ENCODE peak calls at places on chromosomes 6 and 20, in nine cellular contexts. One of them, this sample, is unnamed.

GRCh38 chr20:53981752-53982437 is 88.5 kb downstream of the BCAS1 start:
- DNase-seq in stimulated activated naive B cell treated with anti-CD40 and anti-IgM and Interleukin-4, amounts not matched to agents 10 μg/mL and 1 μg/mL and 100 μg/mL, for 72 hours: no peak
- DNase-seq in neural crest cell: no peak
- DNase-seq in GM12892: no peak
- DNase-seq in SW 1271: no peak
- DNase-seq in posterior cingulate gyrus: no peak
- DNase-seq in psoas muscle: no peak
- DNase-seq in BJ: no peak
- DNase-seq in B cell: no peak
- DNase-seq in this sample: no peak

GRCh38 chr6:158560787-158561246 is 926 bp downstream of the TMEM181 start:
- DNase-seq in stimulated activated naive B cell treated with anti-CD40 and anti-IgM and Interleukin-4, amounts not matched to agents 10 μg/mL and 1 μg/mL and 100 μg/mL, for 72 hours: no peak
- DNase-seq in neural crest cell: no peak
- DNase-seq in GM12892: no peak
- DNase-seq in SW 1271: no peak
- DNase-seq in posterior cingulate gyrus: no peak
- DNase-seq in psoas muscle: no peak
- DNase-seq in BJ: no peak
- DNase-seq in B cell: no peak
- DNase-seq in this sample: no peak

GRCh38 chr6:157881375-157881774 is 58.3 kb downstream of the SNX9 start:
- DNase-seq in stimulated activated naive B cell treated with anti-CD40 and anti-IgM and Interleukin-4, amounts not matched to agents 10 μg/mL and 1 μg/mL and 100 μg/mL, for 72 hours: no peak
- DNase-seq in neural crest cell: no peak
- DNase-seq in GM12892: no peak
- DNase-seq in SW 1271: no peak
- DNase-seq in posterior cingulate gyrus: no peak
- DNase-seq in psoas muscle: no peak
- DNase-seq in BJ: no peak
- DNase-seq in B cell: no peak
- DNase-seq in this sample: no peak

GRCh38 chr20:4465855-4466545 is 255.7 kb upstream of the PRND start:
- DNase-seq in stimulated activated naive B cell treated with anti-CD40 and anti-IgM and Interleukin-4, amounts not matched to agents 10 μg/mL and 1 μg/mL and 100 μg/mL, for 72 hours: no peak
- DNase-seq in neural crest cell: no peak
- DNase-seq in GM12892: no peak
- DNase-seq in SW 1271: no peak
- DNase-seq in posterior cingulate gyrus: no peak
- DNase-seq in psoas muscle: no peak
- DNase-seq in BJ: no peak
- DNase-seq in B cell: no peak
- DNase-seq in this sample: no peak

GRCh38 chr20:20423117-20423516 is 55.2 kb downstream of the INSM1 start:
- DNase-seq in stimulated activated naive B cell treated with anti-CD40 and anti-IgM and Interleukin-4, amounts not matched to agents 10 μg/mL and 1 μg/mL and 100 μg/mL, for 72 hours: no peak
- DNase-seq in neural crest cell: no peak
- DNase-seq in GM12892: no peak
- DNase-seq in SW 1271: no peak
- DNase-seq in posterior cingulate gyrus: no peak
- DNase-seq in psoas muscle: no peak
- DNase-seq in BJ: no peak
- DNase-seq in B cell: no peak
- DNase-seq in this sample: no peak

GRCh38 chr6:56223995-56224394 is 23.4 kb downstream of the COL21A1 start:
- DNase-seq in stimulated activated naive B cell treated with anti-CD40 and anti-IgM and Interleukin-4, amounts not matched to agents 10 μg/mL and 1 μg/mL and 100 μg/mL, for 72 hours: no peak
- DNase-seq in neural crest cell: no peak
- DNase-seq in GM12892: no peak
- DNase-seq in SW 1271: no peak
- DNase-seq in posterior cingulate gyrus: no peak
- DNase-seq in psoas muscle: no peak
- DNase-seq in BJ: peak; percentile 78
- DNase-seq in B cell: no peak
- DNase-seq in this sample: no peak

GRCh38 chr6:11251553-11252358 is 19.3 kb upstream of the NEDD9 start:
- DNase-seq in stimulated activated naive B cell treated with anti-CD40 and anti-IgM and Interleukin-4, amounts not matched to agents 10 μg/mL and 1 μg/mL and 100 μg/mL, for 72 hours: no peak
- DNase-seq in neural crest cell: no peak
- DNase-seq in GM12892: no peak
- DNase-seq in SW 1271: no peak
- DNase-seq in posterior cingulate gyrus: peak; percentile 34
- DNase-seq in psoas muscle: peak; percentile 33
- DNase-seq in BJ: no peak
- DNase-seq in B cell: no peak
- DNase-seq in this sample: peak; percentile 64

GRCh38 chr6:52416629-52417151 is 3.5 kb upstream of the EFHC1 start:
- DNase-seq in stimulated activated naive B cell treated with anti-CD40 and anti-IgM and Interleukin-4, amounts not matched to agents 10 μg/mL and 1 μg/mL and 100 μg/mL, for 72 hours: peak; percentile 36
- DNase-seq in neural crest cell: peak; percentile 49
- DNase-seq in GM12892: no peak
- DNase-seq in SW 1271: peak; percentile 64
- DNase-seq in posterior cingulate gyrus: no peak
- DNase-seq in psoas muscle: no peak
- DNase-seq in BJ: no peak
- DNase-seq in B cell: peak; percentile 47
- DNase-seq in this sample: no peak

GRCh38 chr6:150739711-150740349 is 125.7 kb upstream of the MTHFD1L start:
- DNase-seq in stimulated activated naive B cell treated with anti-CD40 and anti-IgM and Interleukin-4, amounts not matched to agents 10 μg/mL and 1 μg/mL and 100 μg/mL, for 72 hours: no peak
- DNase-seq in neural crest cell: no peak
- DNase-seq in GM12892: no peak
- DNase-seq in SW 1271: no peak
- DNase-seq in posterior cingulate gyrus: no peak
- DNase-seq in psoas muscle: no peak
- DNase-seq in BJ: no peak
- DNase-seq in B cell: no peak
- DNase-seq in this sample: no peak

GRCh38 chr6:152993431-152993830 is 9.1 kb downstream of the MTRF1L start:
- DNase-seq in stimulated activated naive B cell treated with anti-CD40 and anti-IgM and Interleukin-4, amounts not matched to agents 10 μg/mL and 1 μg/mL and 100 μg/mL, for 72 hours: no peak
- DNase-seq in neural crest cell: no peak
- DNase-seq in GM12892: no peak
- DNase-seq in SW 1271: peak; percentile 52
- DNase-seq in posterior cingulate gyrus: no peak
- DNase-seq in psoas muscle: no peak
- DNase-seq in BJ: no peak
- DNase-seq in B cell: no peak
- DNase-seq in this sample: no peak

GRCh38 chr6:3296537-3297453 is 38.0 kb downstream of the PSMG4 start:
- DNase-seq in stimulated activated naive B cell treated with anti-CD40 and anti-IgM and Interleukin-4, amounts not matched to agents 10 μg/mL and 1 μg/mL and 100 μg/mL, for 72 hours: no peak
- DNase-seq in neural crest cell: no peak
- DNase-seq in GM12892: no peak
- DNase-seq in SW 1271: no peak
- DNase-seq in posterior cingulate gyrus: no peak
- DNase-seq in psoas muscle: no peak
- DNase-seq in BJ: no peak
- DNase-seq in B cell: no peak
- DNase-seq in this sample: peak; percentile 92

GRCh38 chr6:3838992-3839867 is 9.9 kb upstream of the FAM50B start:
- DNase-seq in stimulated activated naive B cell treated with anti-CD40 and anti-IgM and Interleukin-4, amounts not matched to agents 10 μg/mL and 1 μg/mL and 100 μg/mL, for 72 hours: no peak
- DNase-seq in neural crest cell: no peak
- DNase-seq in GM12892: no peak
- DNase-seq in SW 1271: no peak
- DNase-seq in posterior cingulate gyrus: no peak
- DNase-seq in psoas muscle: peak; percentile 44
- DNase-seq in BJ: no peak
- DNase-seq in B cell: no peak
- DNase-seq in this sample: no peak

GRCh38 chr20:57390604-57391438 is at the start of gene RBM38:
- DNase-seq in stimulated activated naive B cell treated with anti-CD40 and anti-IgM and Interleukin-4, amounts not matched to agents 10 μg/mL and 1 μg/mL and 100 μg/mL, for 72 hours: peak; percentile 69
- DNase-seq in neural crest cell: peak; percentile 63
- DNase-seq in GM12892: peak; percentile 85
- DNase-seq in SW 1271: peak; percentile 52
- DNase-seq in posterior cingulate gyrus: peak; percentile 46
- DNase-seq in psoas muscle: peak; percentile 77
- DNase-seq in BJ: no peak
- DNase-seq in B cell: peak; percentile 95
- DNase-seq in this sample: no peak

GRCh38 chr6:104603108-104603745 is 256.5 kb downstream of the HACE1 start:
- DNase-seq in stimulated activated naive B cell treated with anti-CD40 and anti-IgM and Interleukin-4, amounts not matched to agents 10 μg/mL and 1 μg/mL and 100 μg/mL, for 72 hours: no peak
- DNase-seq in neural crest cell: no peak
- DNase-seq in GM12892: no peak
- DNase-seq in SW 1271: no peak
- DNase-seq in posterior cingulate gyrus: no peak
- DNase-seq in psoas muscle: no peak
- DNase-seq in BJ: no peak
- DNase-seq in B cell: no peak
- DNase-seq in this sample: no peak

GRCh38 chr20:44204156-44204831 is 6.3 kb downstream of the OSER1 start:
- DNase-seq in stimulated activated naive B cell treated with anti-CD40 and anti-IgM and Interleukin-4, amounts not matched to agents 10 μg/mL and 1 μg/mL and 100 μg/mL, for 72 hours: no peak
- DNase-seq in neural crest cell: no peak
- DNase-seq in GM12892: no peak
- DNase-seq in SW 1271: peak; percentile 95
- DNase-seq in posterior cingulate gyrus: no peak
- DNase-seq in psoas muscle: no peak
- DNase-seq in BJ: peak; percentile 85
- DNase-seq in B cell: no peak
- DNase-seq in this sample: no peak

GRCh38 chr20:44532981-44533331 is 11.1 kb upstream of the SERINC3 start:
- DNase-seq in stimulated activated naive B cell treated with anti-CD40 and anti-IgM and Interleukin-4, amounts not matched to agents 10 μg/mL and 1 μg/mL and 100 μg/mL, for 72 hours: no peak
- DNase-seq in neural crest cell: no peak
- DNase-seq in GM12892: no peak
- DNase-seq in SW 1271: peak; percentile 19
- DNase-seq in posterior cingulate gyrus: no peak
- DNase-seq in psoas muscle: no peak
- DNase-seq in BJ: no peak
- DNase-seq in B cell: no peak
- DNase-seq in this sample: no peak

GRCh38 chr6:37673436-37673835 is 24.2 kb downstream of the MDGA1 start:
- DNase-seq in stimulated activated naive B cell treated with anti-CD40 and anti-IgM and Interleukin-4, amounts not matched to agents 10 μg/mL and 1 μg/mL and 100 μg/mL, for 72 hours: no peak
- DNase-seq in neural crest cell: no peak
- DNase-seq in GM12892: no peak
- DNase-seq in SW 1271: no peak
- DNase-seq in posterior cingulate gyrus: no peak
- DNase-seq in psoas muscle: no peak
- DNase-seq in BJ: no peak
- DNase-seq in B cell: no peak
- DNase-seq in this sample: no peak

GRCh38 chr20:59485576-59486250 is 118.6 kb upstream of the PHACTR3 start:
- DNase-seq in stimulated activated naive B cell treated with anti-CD40 and anti-IgM and Interleukin-4, amounts not matched to agents 10 μg/mL and 1 μg/mL and 100 μg/mL, for 72 hours: no peak
- DNase-seq in neural crest cell: no peak
- DNase-seq in GM12892: no peak
- DNase-seq in SW 1271: no peak
- DNase-seq in posterior cingulate gyrus: no peak
- DNase-seq in psoas muscle: no peak
- DNase-seq in BJ: no peak
- DNase-seq in B cell: no peak
- DNase-seq in this sample: no peak

GRCh38 chr20:49843770-49844169 is 31.1 kb downstream of the SLC9A8 start:
- DNase-seq in stimulated activated naive B cell treated with anti-CD40 and anti-IgM and Interleukin-4, amounts not matched to agents 10 μg/mL and 1 μg/mL and 100 μg/mL, for 72 hours: no peak
- DNase-seq in neural crest cell: no peak
- DNase-seq in GM12892: no peak
- DNase-seq in SW 1271: no peak
- DNase-seq in posterior cingulate gyrus: no peak
- DNase-seq in psoas muscle: no peak
- DNase-seq in BJ: no peak
- DNase-seq in B cell: no peak
- DNase-seq in this sample: no peak

GRCh38 chr6:70163795-70164194 is 139.1 kb downstream of the COL9A1 start:
- DNase-seq in stimulated activated naive B cell treated with anti-CD40 and anti-IgM and Interleukin-4, amounts not matched to agents 10 μg/mL and 1 μg/mL and 100 μg/mL, for 72 hours: no peak
- DNase-seq in neural crest cell: no peak
- DNase-seq in GM12892: no peak
- DNase-seq in SW 1271: no peak
- DNase-seq in posterior cingulate gyrus: no peak
- DNase-seq in psoas muscle: no peak
- DNase-seq in BJ: no peak
- DNase-seq in B cell: no peak
- DNase-seq in this sample: no peak

GRCh38 chr6:2980465-2980855 is 9.1 kb upstream of the SERPINB6 start:
- DNase-seq in stimulated activated naive B cell treated with anti-CD40 and anti-IgM and Interleukin-4, amounts not matched to agents 10 μg/mL and 1 μg/mL and 100 μg/mL, for 72 hours: no peak
- DNase-seq in neural crest cell: no peak
- DNase-seq in GM12892: no peak
- DNase-seq in SW 1271: no peak
- DNase-seq in posterior cingulate gyrus: no peak
- DNase-seq in psoas muscle: no peak
- DNase-seq in BJ: no peak
- DNase-seq in B cell: no peak
- DNase-seq in this sample: no peak

GRCh38 chr6:107730106-107730505 is 94.0 kb downstream of the SCML4 start:
- DNase-seq in stimulated activated naive B cell treated with anti-CD40 and anti-IgM and Interleukin-4, amounts not matched to agents 10 μg/mL and 1 μg/mL and 100 μg/mL, for 72 hours: no peak
- DNase-seq in neural crest cell: no peak
- DNase-seq in GM12892: no peak
- DNase-seq in SW 1271: no peak
- DNase-seq in posterior cingulate gyrus: no peak
- DNase-seq in psoas muscle: no peak
- DNase-seq in BJ: no peak
- DNase-seq in B cell: no peak
- DNase-seq in this sample: no peak

GRCh38 chr20:7926767-7927166 is 13.5 kb downstream of the HAO1 start:
- DNase-seq in stimulated activated naive B cell treated with anti-CD40 and anti-IgM and Interleukin-4, amounts not matched to agents 10 μg/mL and 1 μg/mL and 100 μg/mL, for 72 hours: no peak
- DNase-seq in neural crest cell: no peak
- DNase-seq in GM12892: no peak
- DNase-seq in SW 1271: peak; percentile 27
- DNase-seq in posterior cingulate gyrus: no peak
- DNase-seq in psoas muscle: no peak
- DNase-seq in BJ: no peak
- DNase-seq in B cell: no peak
- DNase-seq in this sample: peak; percentile 16

GRCh38 chr6:35441205-35441604 is 10.9 kb upstream of the FANCE start:
- DNase-seq in stimulated activated naive B cell treated with anti-CD40 and anti-IgM and Interleukin-4, amounts not matched to agents 10 μg/mL and 1 μg/mL and 100 μg/mL, for 72 hours: no peak
- DNase-seq in neural crest cell: no peak
- DNase-seq in GM12892: no peak
- DNase-seq in SW 1271: no peak
- DNase-seq in posterior cingulate gyrus: no peak
- DNase-seq in psoas muscle: no peak
- DNase-seq in BJ: no peak
- DNase-seq in B cell: no peak
- DNase-seq in this sample: no peak

GRCh38 chr6:139990865-139991264 is 616.4 kb upstream of the CITED2 start:
- DNase-seq in stimulated activated naive B cell treated with anti-CD40 and anti-IgM and Interleukin-4, amounts not matched to agents 10 μg/mL and 1 μg/mL and 100 μg/mL, for 72 hours: no peak
- DNase-seq in neural crest cell: no peak
- DNase-seq in GM12892: no peak
- DNase-seq in SW 1271: no peak
- DNase-seq in posterior cingulate gyrus: no peak
- DNase-seq in psoas muscle: no peak
- DNase-seq in BJ: no peak
- DNase-seq in B cell: no peak
- DNase-seq in this sample: no peak

GRCh38 chr6:170250451-170250850 is 40.4 kb downstream of the DLL1 start:
- DNase-seq in stimulated activated naive B cell treated with anti-CD40 and anti-IgM and Interleukin-4, amounts not matched to agents 10 μg/mL and 1 μg/mL and 100 μg/mL, for 72 hours: no peak
- DNase-seq in neural crest cell: no peak
- DNase-seq in GM12892: no peak
- DNase-seq in SW 1271: no peak
- DNase-seq in posterior cingulate gyrus: no peak
- DNase-seq in psoas muscle: no peak
- DNase-seq in BJ: no peak
- DNase-seq in B cell: no peak
- DNase-seq in this sample: no peak

This sample was measured in SJSA1.